ENCODE peak calls at places on chromosome 2, in five cellular contexts. U, W, L, D and C are unnamed samples.

GRCh38 chr2:217934321-217935131 is 68.3 kb downstream of the TNS1 start:
- DNase-seq in U (no peak), D (peak), W (peak), L (peak), C (peak)

GRCh38 chr2:171166328-171166983 is 5.8 kb upstream of the TLK1 start:
- DNase-seq in L (no peak), W (no peak), U (no peak), D (no peak), C (no peak)

GRCh38 chr2:38446418-38446817 is 69.3 kb upstream of the ATL2 start:
- DNase-seq in U (no peak), D (no peak), W (no peak), L (no peak), C (no peak)

GRCh38 chr2:208820289-208820688 is 413.7 kb downstream of the PTH2R start:
- DNase-seq in U (peak), W (no peak), L (no peak), D (no peak), C (no peak)

GRCh38 chr2:189421644-189422043 is 19.6 kb upstream of the WDR75 start:
- DNase-seq in L (peak), D (peak), W (no peak), U (no peak), C (no peak)

GRCh38 chr2:70608373-70608772 is 54.7 kb upstream of the TGFA start:
- DNase-seq in W (no peak), U (no peak), D (no peak), L (no peak), C (no peak)

GRCh38 chr2:85753525-85754312 is at the start of gene ATOH8:
- DNase-seq in D (no peak), W (peak), L (no peak), U (peak), C (no peak)

GRCh38 chr2:32166115-32166549 is 468 bp downstream of the SLC30A6 start:
- DNase-seq in L (no peak), W (no peak), D (no peak), U (no peak), C (no peak)

GRCh38 chr2:135227386-135227785 is 175.3 kb downstream of the RAB3GAP1 start:
- DNase-seq in L (no peak), D (no peak), U (no peak), W (no peak), C (no peak)

GRCh38 chr2:168700615-168701245 is 101.7 kb upstream of the NOSTRIN start:
- DNase-seq in L (no peak), D (no peak), W (no peak), U (no peak), C (no peak)

GRCh38 chr2:42029639-42030195 is 18.1 kb upstream of the PKDCC start:
- DNase-seq in W (no peak), D (no peak), L (no peak), U (no peak), C (no peak)

GRCh38 chr2:202116686-202117085 is 43.6 kb downstream of the KIAA2012 start:
- DNase-seq in D (no peak), L (no peak), U (no peak), W (no peak), C (no peak)

GRCh38 chr2:67581751-67582150 is 184.6 kb downstream of the ETAA1 start:
- DNase-seq in D (no peak), U (no peak), W (no peak), L (no peak), C (no peak)

GRCh38 chr2:28085183-28085582 is 194.7 kb downstream of the BABAM2 start:
- DNase-seq in U (no peak), L (no peak), D (no peak), W (no peak), C (no peak)

GRCh38 chr2:101893676-101894381 is 97.9 kb upstream of the IL1R2 start:
- DNase-seq in U (no peak), D (no peak), L (no peak), W (no peak), C (no peak)

GRCh38 chr2:182668671-182669070 is 47.4 kb upstream of the DNAJC10 start:
- DNase-seq in D (peak), U (peak), L (no peak), W (no peak), C (no peak)

GRCh38 chr2:181891258-181891965 is at the start of gene ITPRID2:
- DNase-seq in W (peak), D (peak), U (peak), L (peak), C (no peak)

GRCh38 chr2:30147715-30148611 is 1.2 kb downstream of the YPEL5 start:
- DNase-seq in W (peak), U (peak), D (peak), L (no peak), C (no peak)

GRCh38 chr2:48714240-48714639 is 41.3 kb downstream of the LHCGR start:
- DNase-seq in U (no peak), D (no peak), L (no peak), W (no peak), C (no peak)

GRCh38 chr2:198659471-198659870 is 798.3 kb downstream of the SATB2 start:
- DNase-seq in L (no peak), D (no peak), U (no peak), W (no peak), C (no peak)

GRCh38 chr2:18987592-18988073 is 370.8 kb downstream of the OSR1 start:
- DNase-seq in L (peak), W (peak), U (peak), D (no peak), C (peak)

GRCh38 chr2:223725494-223725893 is 111.9 kb downstream of the AP1S3 start:
- DNase-seq in D (no peak), L (peak), U (no peak), W (peak), C (peak)

GRCh38 chr2:12286347-12286746 is 430.4 kb upstream of the TRIB2 start:
- DNase-seq in L (no peak), U (no peak), W (no peak), D (no peak), C (no peak)

GRCh38 chr2:163453920-163454319 is 281.9 kb downstream of the FIGN start:
- DNase-seq in D (no peak), L (no peak), W (no peak), U (no peak), C (no peak)

GRCh38 chr2:38806001-38806400 is 28.0 kb downstream of the GEMIN6 start:
- DNase-seq in W (no peak), U (no peak), L (no peak), D (no peak), C (no peak)

GRCh38 chr2:40957508-40957907 is 505.6 kb upstream of the SLC8A1 start:
- DNase-seq in L (peak), U (no peak), W (no peak), D (no peak), C (no peak)

GRCh38 chr2:213723707-213724106 is 439.4 kb downstream of the SPAG16 start:
- DNase-seq in L (no peak), W (no peak), U (no peak), D (no peak), C (no peak)

GRCh38 chr2:232666051-232666805 is 30.9 kb upstream of the GIGYF2 start:
- DNase-seq in L (no peak), U (no peak), W (no peak), D (no peak), C (no peak)

GRCh38 chr2:201827621-201828020 is 21.3 kb downstream of the CDK15 start:
- DNase-seq in U (no peak), D (no peak), L (no peak), W (no peak), C (no peak)

GRCh38 chr2:66802877-66803276 is 368.0 kb downstream of the MEIS1 start:
- DNase-seq in W (no peak), U (no peak), D (no peak), L (no peak), C (no peak)

GRCh38 chr2:214069254-214069653 is 341.6 kb upstream of the VWC2L start:
- DNase-seq in L (peak), W (no peak), U (no peak), D (no peak), C (peak)

GRCh38 chr2:37325625-37326071 is 1.0 kb upstream of the PRKD3 start:
- DNase-seq in U (no peak), D (no peak), L (no peak), W (no peak), C (no peak)

GRCh38 chr2:101410716-101411115 is 23.4 kb upstream of the CREG2 start:
- DNase-seq in U (no peak), D (no peak), W (no peak), L (no peak), C (no peak)